ENCODE peak calls at places on chromosomes 4 and X, in four cellular contexts. F is SHP77, G is GM18507, T is A172. O is an unnamed sample.

GRCh38 chr4:128830906-128831525 is 21.5 kb downstream of the JADE1 start:
- DNase-seq in T (no peak), G (no peak), F (no peak), O (no peak)

GRCh38 chr4:122692641-122693520 is 39.6 kb upstream of the BBS12 start:
- DNase-seq in F (no peak), G (no peak), T (no peak), O (no peak)

GRCh38 chrX:44306336-44306735 is 37.1 kb downstream of the EFHC2 start:
- DNase-seq in F (no peak), T (peak; percentile 45), G (no peak), O (no peak)

GRCh38 chr4:107630185-107630705 is 89.8 kb downstream of the PAPSS1 start:
- DNase-seq in T (no peak), F (no peak), G (no peak), O (no peak)

GRCh38 chr4:89438102-89438831 is 130.7 kb upstream of the GPRIN3 start:
- DNase-seq in F (no peak), G (peak; percentile 3), T (peak; percentile 69), O (no peak)

GRCh38 chr4:188206783-188207182 is 67.5 kb downstream of the TRIML1 start:
- DNase-seq in F (no peak), G (no peak), T (no peak), O (no peak)

GRCh38 chr4:138915725-138916124 is 99.9 kb upstream of the NOCT start:
- DNase-seq in F (no peak), T (no peak), G (no peak), O (no peak)

GRCh38 chr4:128228021-128228571 is 59.5 kb downstream of the PGRMC2 start:
- DNase-seq in F (peak; percentile 1), T (no peak), G (no peak), O (no peak)

GRCh38 chr4:621296-622070 is 3.9 kb upstream of the PDE6B start:
- DNase-seq in T (no peak), G (no peak), F (no peak), O (no peak)

GRCh38 chr4:186297013-186297645 is 31.1 kb downstream of the F11 start:
- DNase-seq in F (peak; percentile 52), T (peak; percentile 46), G (peak; percentile 20), O (no peak)

GRCh38 chr4:10281996-10282395 is 165.4 kb upstream of the WDR1 start:
- DNase-seq in G (no peak), T (no peak), F (no peak), O (no peak)

GRCh38 chrX:155094468-155095061 is 23.3 kb downstream of the BRCC3 start:
- DNase-seq in F (no peak), T (peak; percentile 18), G (no peak), O (no peak)

GRCh38 chr4:94084155-94084554 is 123.5 kb upstream of the SMARCAD1 start:
- DNase-seq in T (no peak), G (no peak), F (no peak), O (no peak)

GRCh38 chrX:51568586-51568985 is 50.1 kb downstream of the CENPVL3 start:
- DNase-seq in T (no peak), G (no peak), F (no peak), O (no peak)

GRCh38 chr4:141599853-141600252 is 36.5 kb upstream of the IL15 start:
- DNase-seq in F (no peak), T (no peak), G (no peak), O (no peak)

GRCh38 chrX:118603981-118604380 is 108.4 kb downstream of the DOCK11 start:
- DNase-seq in F (peak; percentile 45), T (peak; percentile 8), G (peak; percentile 2), O (peak; percentile 60)

O was measured in left lobe of liver.